ENCODE peak calls at places on chromosomes 16 and 17, in nine cellular contexts. R is left ventricle myocardium inferior, J is HCT116, P is thoracic aorta, Q is cardiac muscle cell, Z is lower leg skin, A is IMR-90, L is AG10803, O is SK-N-SH. I is an unnamed sample.
A peak's percentile ranks its signal among the peaks of the same experiment; 100 is the strongest.

GRCh38 chr16:70577256-70577698 is 53.7 kb downstream of the SF3B3 start:
- DNase-seq in P (peak; percentile 74), R (no peak), Z (peak; percentile 82), Q (no peak), J (peak; percentile 8), A (peak; percentile 70), O (no peak), L (peak; percentile 80), I (no peak)

GRCh38 chr17:41638194-41638593 is 13.8 kb upstream of the KRT17 start:
- DNase-seq in L (no peak), O (no peak), Z (no peak), P (no peak), Q (no peak), R (no peak), A (no peak), J (no peak), I (no peak)

GRCh38 chr17:80414803-80415625 is at the start of gene ENDOV:
- DNase-seq in Q (peak; percentile 96), O (peak; percentile 100), J (peak; percentile 93), A (peak; percentile 91), R (peak; percentile 94), Z (peak; percentile 98), P (peak; percentile 78), L (peak; percentile 93), I (peak; percentile 94)

GRCh38 chr16:49924078-49924477 is 68.2 kb upstream of the ZNF423 start:
- DNase-seq in P (no peak), R (no peak), Z (no peak), A (no peak), Q (no peak), L (no peak), J (peak; percentile 27), O (no peak), I (peak; percentile 6)

GRCh38 chr16:83113317-83113716 is 486.5 kb downstream of the CDH13 start:
- DNase-seq in A (peak; percentile 31), J (no peak), O (peak; percentile 22), R (no peak), Q (peak; percentile 51), Z (no peak), P (no peak), L (peak; percentile 29), I (peak; percentile 63)

GRCh38 chr17:1532836-1533602 is 16.6 kb upstream of the INPP5K start:
- DNase-seq in Q (peak; percentile 10), A (no peak), P (no peak), Z (no peak), O (peak; percentile 42), R (no peak), L (no peak), J (no peak), I (peak; percentile 29)

GRCh38 chr16:56371383-56371937 is 53.9 kb downstream of the AMFR start:
- DNase-seq in L (no peak), Q (no peak), Z (no peak), P (no peak), A (no peak), J (no peak), R (no peak), O (no peak), I (no peak)

GRCh38 chr16:54931041-54931756 is 534 bp downstream of the IRX5 start:
- DNase-seq in L (no peak), J (no peak), P (no peak), A (no peak), Z (no peak), O (peak; percentile 75), R (no peak), Q (peak; percentile 24), I (peak; percentile 37)

GRCh38 chr16:12546918-12547607 is 256.6 kb downstream of the CPPED1 start:
- DNase-seq in Q (no peak), A (peak; percentile 35), L (no peak), Z (no peak), P (no peak), O (no peak), J (no peak), R (no peak), I (no peak)

GRCh38 chr16:23597003-23597756 is 1.1 kb upstream of the NDUFAB1 start:
- DNase-seq in Z (no peak), P (no peak), A (no peak), L (no peak), R (peak; percentile 19), Q (peak; percentile 14), J (peak; percentile 50), O (peak; percentile 42), I (peak; percentile 7)

GRCh38 chr17:55609737-55610201 is 98.5 kb upstream of the SMIM36 start:
- DNase-seq in Q (peak; percentile 38), O (no peak), A (peak; percentile 60), J (no peak), P (no peak), L (peak; percentile 9), Z (no peak), R (no peak), I (peak; percentile 95)

GRCh38 chr17:3983945-3984484 is 19.8 kb upstream of the ATP2A3 start:
- DNase-seq in Z (no peak), R (no peak), P (no peak), A (peak; percentile 55), J (no peak), O (peak; percentile 25), Q (peak; percentile 86), L (peak; percentile 33), I (peak; percentile 58)

GRCh38 chr17:76075364-76076099 is 951 bp downstream of the GALR2 start:
- DNase-seq in L (no peak), O (peak; percentile 74), A (no peak), J (no peak), P (no peak), Z (no peak), Q (no peak), R (no peak), I (no peak)

GRCh38 chr16:14050297-14051027 is 20.7 kb upstream of the MRTFB start:
- DNase-seq in Z (peak; percentile 56), R (no peak), L (no peak), J (no peak), Q (peak; percentile 6), A (peak; percentile 14), O (no peak), P (no peak), I (peak; percentile 21)

GRCh38 chr17:36004604-36005003 is 3.3 kb upstream of the CCL15 start:
- DNase-seq in O (no peak), R (no peak), A (no peak), P (no peak), Z (no peak), L (no peak), J (no peak), Q (no peak), I (no peak)

DNA sequence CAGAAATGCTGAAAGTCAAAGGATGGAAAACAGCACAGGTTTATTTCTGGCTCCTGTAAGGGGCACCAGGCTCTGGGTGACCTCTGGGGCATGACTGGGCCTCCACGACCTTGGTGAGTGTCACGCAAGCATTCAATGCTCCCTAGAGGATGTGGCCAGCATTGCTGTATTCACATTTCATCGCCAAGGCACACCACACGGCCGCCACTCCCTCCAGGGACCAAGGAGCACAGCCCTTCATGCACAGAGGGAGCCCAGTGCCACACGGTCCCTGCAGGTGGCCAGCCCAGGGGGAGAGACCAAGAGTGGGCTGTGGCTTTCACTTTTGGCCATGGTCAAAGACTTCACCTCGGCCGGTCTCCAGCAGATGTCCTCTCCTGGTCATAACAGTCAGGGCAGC is 137.4 kb upstream of the TNRC6C start:
- DNase-seq in A (no peak), P (no peak), L (no peak), Q (no peak), Z (no peak), R (no peak), O (peak; percentile 61), J (no peak), I (no peak)
- H3K4me3 ChIP-seq in A (no peak overlapping the region), P (no peak overlapping the region), L (no peak overlapping the region), Q (no peak overlapping the region), Z (no peak overlapping the region), R (no peak overlapping the region), O (no peak overlapping the region), J (no peak overlapping the region), I (no peak overlapping the region)

DNA sequence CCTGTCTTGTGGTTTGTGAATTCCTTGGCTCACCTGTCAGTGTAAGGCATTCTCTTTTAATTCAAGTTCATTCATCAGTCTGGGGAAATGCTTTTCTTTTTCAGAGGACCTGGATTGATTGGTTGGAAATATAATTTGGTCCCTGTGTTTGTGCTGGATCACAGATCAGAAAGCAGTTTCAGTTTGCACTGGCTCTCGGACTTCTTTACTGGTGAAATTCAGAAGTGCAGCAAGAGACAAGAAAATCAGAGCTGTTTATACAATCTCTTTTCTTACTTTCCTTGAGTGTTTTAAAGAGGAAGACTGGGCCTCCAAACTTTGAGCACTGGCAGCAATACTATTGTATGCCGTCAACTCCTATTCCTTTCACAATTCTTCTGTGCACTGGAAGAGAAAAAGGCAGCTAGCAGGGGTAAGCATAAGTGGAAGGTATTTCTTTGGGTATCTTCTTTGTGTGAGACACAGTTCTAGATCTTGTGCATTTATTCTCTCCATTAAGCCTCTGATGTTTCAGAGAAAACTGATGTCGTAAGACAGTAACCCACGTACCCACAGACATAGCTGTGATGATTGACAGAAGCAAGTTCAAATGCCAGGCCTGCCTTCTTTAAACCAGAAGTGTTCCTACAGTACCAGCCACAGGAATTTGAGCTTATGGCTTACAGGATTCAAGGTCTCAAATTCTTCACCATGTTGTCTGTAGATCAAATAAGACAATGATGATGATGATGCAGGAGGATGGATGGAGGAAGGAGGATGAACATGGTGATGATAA is 161.6 kb upstream of the KCNJ16 start:
- DNase-seq in P (no peak), J (no peak), L (peak; percentile 40), O (no peak), Q (no peak), A (peak; percentile 28), Z (no peak), R (no peak), I (peak; percentile 31)
- TF ChIP-seq CTCF in P (peak; percentile 41), J (no peak), L (peak; percentile 28), O (no peak), Q (no peak), A (no peak), Z (no peak), R (no peak), I (peak; percentile 16)

GRCh38 chr17:50181155-50181554 is 15.3 kb downstream of the SGCA start:
- DNase-seq in P (no peak), L (no peak), A (no peak), Q (no peak), R (no peak), J (no peak), O (no peak), Z (no peak), I (no peak)
- H3K4me3 ChIP-seq in P (no peak overlapping the region), L (no peak overlapping the region), A (no peak overlapping the region), Q (no peak overlapping the region), R (no peak overlapping the region), J (no peak overlapping the region), O (no peak overlapping the region), Z (no peak overlapping the region), I (no peak overlapping the region)

GRCh38 chr16:9818702-9819101 is 363.5 kb downstream of the GRIN2A start:
- DNase-seq in L (no peak), A (no peak), O (no peak), Q (no peak), P (no peak), Z (no peak), R (no peak), J (no peak), I (no peak)

GRCh38 chr16:9823510-9823909 is 358.7 kb downstream of the GRIN2A start:
- DNase-seq in Z (no peak), A (no peak), L (no peak), R (no peak), P (no peak), O (no peak), J (no peak), Q (no peak), I (no peak)

GRCh38 chr16:9821970-9822369 is 360.3 kb downstream of the GRIN2A start:
- DNase-seq in J (no peak), Q (no peak), P (no peak), Z (no peak), A (no peak), L (no peak), R (no peak), O (no peak), I (no peak)

GRCh38 chr16:9821331-9821730 is 360.9 kb downstream of the GRIN2A start:
- DNase-seq in P (no peak), O (no peak), J (no peak), Z (no peak), L (no peak), Q (no peak), R (no peak), A (no peak), I (no peak)

GRCh38 chr16:9820481-9821246 is 361.6 kb downstream of the GRIN2A start:
- DNase-seq in J (no peak), L (no peak), Q (no peak), O (no peak), A (no peak), Z (no peak), R (no peak), P (no peak), I (no peak)
- TF ChIP-seq CTCF in J (no peak), L (no peak), Q (no peak), O (no peak), A (no peak), Z (no peak), R (no peak), P (no peak), I (no peak)